ENCODE peak calls at places on chromosome 15, in five cellular contexts. One of them, this sample, is unnamed.

GRCh38 chr15:90954712-90955671 is at the start of gene RCCD1:
- DNase-seq in progenitor cell of endocrine pancreas: peak
- DNase-seq in astrocyte: peak
- DNase-seq in nephron progenitor cell: peak
- DNase-seq in WERI-Rb-1: peak
- DNase-seq in this sample: peak

GRCh38 chr15:64398575-64398974 is 10.9 kb downstream of the TRIP4 start:
- DNase-seq in WERI-Rb-1: no peak
- DNase-seq in progenitor cell of endocrine pancreas: no peak
- DNase-seq in nephron progenitor cell: no peak
- DNase-seq in astrocyte: peak
- DNase-seq in this sample: no peak

GRCh38 chr15:52797625-52798501 is 7.7 kb upstream of the ONECUT1 start:
- DNase-seq in nephron progenitor cell: peak
- DNase-seq in astrocyte: no peak
- DNase-seq in WERI-Rb-1: no peak
- DNase-seq in progenitor cell of endocrine pancreas: no peak
- DNase-seq in this sample: no peak

GRCh38 chr15:72339777-72340177 is 19.8 kb upstream of the CELF6 start:
- DNase-seq in astrocyte: peak
- DNase-seq in WERI-Rb-1: no peak
- DNase-seq in progenitor cell of endocrine pancreas: no peak
- DNase-seq in nephron progenitor cell: no peak
- DNase-seq in this sample: peak

GRCh38 chr15:56052389-56053045 is 59.1 kb upstream of the NEDD4 start:
- DNase-seq in progenitor cell of endocrine pancreas: no peak
- DNase-seq in nephron progenitor cell: no peak
- DNase-seq in WERI-Rb-1: no peak
- DNase-seq in astrocyte: peak
- DNase-seq in this sample: no peak

GRCh38 chr15:87706001-87706400 is 550.5 kb downstream of the NTRK3 start:
- DNase-seq in astrocyte: no peak
- DNase-seq in progenitor cell of endocrine pancreas: no peak
- DNase-seq in nephron progenitor cell: no peak
- DNase-seq in WERI-Rb-1: no peak
- DNase-seq in this sample: no peak

GRCh38 chr15:99154271-99154670 is 49.4 kb downstream of the SYNM start:
- DNase-seq in nephron progenitor cell: no peak
- DNase-seq in progenitor cell of endocrine pancreas: no peak
- DNase-seq in WERI-Rb-1: no peak
- DNase-seq in astrocyte: peak
- DNase-seq in this sample: no peak

GRCh38 chr15:67201136-67201535 is 53.3 kb downstream of the AAGAB start:
- DNase-seq in nephron progenitor cell: no peak
- DNase-seq in WERI-Rb-1: peak
- DNase-seq in progenitor cell of endocrine pancreas: no peak
- DNase-seq in astrocyte: peak
- DNase-seq in this sample: no peak

GRCh38 chr15:80783275-80783674 is 4.1 kb downstream of the CEMIP start:
- DNase-seq in astrocyte: no peak
- DNase-seq in progenitor cell of endocrine pancreas: no peak
- DNase-seq in WERI-Rb-1: no peak
- DNase-seq in nephron progenitor cell: no peak
- DNase-seq in this sample: no peak

GRCh38 chr15:57921371-57921770 is 144.1 kb downstream of the ALDH1A2 start:
- DNase-seq in nephron progenitor cell: no peak
- DNase-seq in progenitor cell of endocrine pancreas: no peak
- DNase-seq in astrocyte: no peak
- DNase-seq in WERI-Rb-1: no peak
- DNase-seq in this sample: no peak

GRCh38 chr15:98503970-98504369 is 144.4 kb upstream of the IGF1R start:
- DNase-seq in WERI-Rb-1: no peak
- DNase-seq in nephron progenitor cell: no peak
- DNase-seq in progenitor cell of endocrine pancreas: no peak
- DNase-seq in astrocyte: no peak
- DNase-seq in this sample: no peak

GRCh38 chr15:25710184-25710583 is 152.9 kb downstream of the ATP10A start:
- DNase-seq in nephron progenitor cell: peak
- DNase-seq in progenitor cell of endocrine pancreas: peak
- DNase-seq in WERI-Rb-1: peak
- DNase-seq in astrocyte: no peak
- DNase-seq in this sample: peak

GRCh38 chr15:29887719-29888118 is 65.5 kb upstream of the TJP1 start:
- DNase-seq in astrocyte: no peak
- DNase-seq in WERI-Rb-1: no peak
- DNase-seq in nephron progenitor cell: no peak
- DNase-seq in progenitor cell of endocrine pancreas: no peak
- DNase-seq in this sample: no peak

GRCh38 chr15:25810631-25811077 is 52.5 kb downstream of the ATP10A start:
- DNase-seq in WERI-Rb-1: no peak
- DNase-seq in astrocyte: peak
- DNase-seq in nephron progenitor cell: peak
- DNase-seq in progenitor cell of endocrine pancreas: no peak
- DNase-seq in this sample: no peak

GRCh38 chr15:77013786-77014136 is 18.8 kb downstream of the PSTPIP1 start:
- DNase-seq in progenitor cell of endocrine pancreas: no peak
- DNase-seq in nephron progenitor cell: no peak
- DNase-seq in WERI-Rb-1: no peak
- DNase-seq in astrocyte: no peak
- DNase-seq in this sample: no peak

GRCh38 chr15:43187544-43188155 is 2.4 kb downstream of the CCNDBP1 start:
- DNase-seq in WERI-Rb-1: no peak
- DNase-seq in nephron progenitor cell: no peak
- DNase-seq in progenitor cell of endocrine pancreas: no peak
- DNase-seq in astrocyte: peak
- DNase-seq in this sample: no peak

GRCh38 chr15:43183270-43183669 is 1.9 kb upstream of the CCNDBP1 start:
- DNase-seq in astrocyte: no peak
- DNase-seq in WERI-Rb-1: no peak
- DNase-seq in nephron progenitor cell: no peak
- DNase-seq in progenitor cell of endocrine pancreas: no peak
- DNase-seq in this sample: no peak

GRCh38 chr15:43186003-43186353 is 775 bp downstream of the CCNDBP1 start:
- DNase-seq in WERI-Rb-1: no peak
- DNase-seq in astrocyte: no peak
- DNase-seq in nephron progenitor cell: no peak
- DNase-seq in progenitor cell of endocrine pancreas: no peak
- DNase-seq in this sample: no peak

GRCh38 chr15:43184407-43185160 is 619 bp upstream of the CCNDBP1 start:
- DNase-seq in WERI-Rb-1: no peak
- DNase-seq in progenitor cell of endocrine pancreas: no peak
- DNase-seq in nephron progenitor cell: no peak
- DNase-seq in astrocyte: no peak
- DNase-seq in this sample: no peak

DNA sequence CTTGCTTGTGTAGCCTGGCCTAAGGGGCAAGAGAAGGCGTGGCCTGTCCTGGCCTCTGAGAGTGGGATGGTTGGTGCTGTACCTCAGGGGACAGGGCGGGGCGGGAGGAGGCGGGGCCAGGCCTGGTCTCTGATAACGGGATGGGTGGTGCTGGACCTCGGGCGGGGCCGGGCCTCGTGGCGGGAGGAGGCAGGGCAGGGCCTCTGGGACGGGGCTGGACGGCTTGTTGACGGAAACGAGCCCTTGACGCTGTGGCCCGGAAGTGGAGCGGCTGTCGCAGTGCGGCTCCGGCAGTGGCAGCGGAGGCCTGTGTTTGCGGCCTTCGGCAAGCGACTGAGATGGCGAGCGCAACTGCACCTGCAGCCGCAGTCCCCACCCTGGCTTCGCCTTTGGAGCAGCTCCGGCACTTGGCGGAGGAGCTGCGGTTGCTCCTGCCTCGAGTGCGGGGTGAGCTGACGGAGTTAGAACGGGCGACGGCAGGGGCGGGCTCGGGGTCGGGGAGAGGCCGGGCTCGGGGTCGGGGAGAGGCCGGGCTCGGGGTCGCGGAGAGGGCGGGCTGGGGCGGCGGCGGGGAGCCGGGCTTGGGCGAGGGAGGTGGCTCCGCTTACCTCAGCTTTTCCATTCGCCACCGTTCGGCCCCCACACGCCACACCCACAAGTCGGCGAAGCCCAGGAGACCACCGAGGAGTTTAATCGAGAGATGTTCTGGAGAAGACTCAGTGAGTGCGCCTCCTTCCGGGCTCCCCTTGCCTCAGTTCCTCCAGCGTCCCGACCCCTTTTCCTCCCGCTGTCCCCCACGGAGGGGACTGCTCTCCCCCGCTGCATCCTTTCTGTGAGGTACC is at the start of gene CCNDBP1:
- DNase-seq in progenitor cell of endocrine pancreas: peak
- DNase-seq in astrocyte: peak
- DNase-seq in WERI-Rb-1: peak
- DNase-seq in nephron progenitor cell: peak
- DNase-seq in this sample: peak
- TF ChIP-seq CTCF in progenitor cell of endocrine pancreas: peak
- TF ChIP-seq CTCF in astrocyte: peak
- TF ChIP-seq CTCF in WERI-Rb-1: peak
- TF ChIP-seq CTCF in nephron progenitor cell: peak
- TF ChIP-seq CTCF in this sample: peak

DNA sequence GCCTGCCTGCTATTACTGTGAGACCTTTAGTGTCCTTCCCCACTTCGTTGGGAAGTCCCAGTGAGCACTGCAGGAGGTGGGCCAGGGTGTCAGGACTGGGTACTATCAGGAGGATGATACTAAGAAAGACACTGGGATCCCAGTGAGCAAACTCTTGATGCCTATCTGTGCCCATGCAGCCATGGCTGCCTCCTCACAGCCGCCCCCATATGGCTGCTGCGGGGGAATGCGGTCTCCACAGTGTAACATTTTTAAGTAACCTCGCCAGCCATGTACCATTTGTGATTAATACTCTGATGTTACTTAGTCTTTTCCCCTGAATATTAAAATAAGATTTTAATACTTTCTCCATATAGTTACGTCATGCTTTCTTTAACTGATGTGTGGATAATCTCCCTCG is 312.2 kb downstream of the RYR3 start:
- DNase-seq in WERI-Rb-1: no peak
- DNase-seq in progenitor cell of endocrine pancreas: no peak
- DNase-seq in astrocyte: no peak
- DNase-seq in nephron progenitor cell: no peak
- DNase-seq in this sample: no peak
- TF ChIP-seq CTCF in WERI-Rb-1: peak
- TF ChIP-seq CTCF in progenitor cell of endocrine pancreas: peak
- TF ChIP-seq CTCF in astrocyte: no peak
- TF ChIP-seq CTCF in nephron progenitor cell: peak
- TF ChIP-seq CTCF in this sample: no peak

GRCh38 chr15:34359416-34359815 is 7.6 kb downstream of the LPCAT4 start:
- DNase-seq in WERI-Rb-1: no peak
- DNase-seq in astrocyte: no peak
- DNase-seq in progenitor cell of endocrine pancreas: no peak
- DNase-seq in nephron progenitor cell: no peak
- DNase-seq in this sample: no peak

GRCh38 chr15:34357653-34358052 is 9.3 kb downstream of the LPCAT4 start:
- DNase-seq in progenitor cell of endocrine pancreas: no peak
- DNase-seq in astrocyte: no peak
- DNase-seq in WERI-Rb-1: no peak
- DNase-seq in nephron progenitor cell: no peak
- DNase-seq in this sample: no peak

GRCh38 chr15:34360298-34360697 is 6.7 kb downstream of the LPCAT4 start:
- DNase-seq in progenitor cell of endocrine pancreas: no peak
- DNase-seq in astrocyte: no peak
- DNase-seq in nephron progenitor cell: no peak
- DNase-seq in WERI-Rb-1: no peak
- DNase-seq in this sample: no peak

GRCh38 chr15:34358948-34359347 is 8.0 kb downstream of the LPCAT4 start:
- DNase-seq in nephron progenitor cell: no peak
- DNase-seq in astrocyte: no peak
- DNase-seq in WERI-Rb-1: no peak
- DNase-seq in progenitor cell of endocrine pancreas: no peak
- DNase-seq in this sample: no peak

DNA sequence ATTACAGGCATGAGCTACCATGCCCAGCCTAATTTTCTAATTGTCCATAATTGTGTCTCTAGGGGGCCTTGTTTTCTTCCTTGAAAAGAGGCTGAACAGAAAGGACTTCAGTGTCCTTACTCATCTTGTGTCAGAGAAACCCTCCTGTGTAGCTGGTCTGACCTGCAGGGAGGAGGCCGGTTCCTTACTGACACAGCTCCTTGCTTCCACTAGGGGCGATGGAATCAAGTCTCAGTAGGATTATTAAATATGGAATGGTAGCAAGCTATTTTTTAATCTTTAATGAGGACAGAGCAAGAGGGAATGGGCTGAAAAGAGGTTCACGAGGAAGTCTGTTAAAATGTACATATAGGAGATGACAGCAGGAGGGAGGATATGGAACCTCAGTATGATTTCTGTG is 8.6 kb downstream of the LPCAT4 start:
- DNase-seq in WERI-Rb-1: no peak
- DNase-seq in nephron progenitor cell: no peak
- DNase-seq in astrocyte: no peak
- DNase-seq in progenitor cell of endocrine pancreas: no peak
- DNase-seq in this sample: no peak
- TF ChIP-seq CTCF in WERI-Rb-1: peak
- TF ChIP-seq CTCF in nephron progenitor cell: no peak
- TF ChIP-seq CTCF in astrocyte: peak
- TF ChIP-seq CTCF in progenitor cell of endocrine pancreas: peak
- TF ChIP-seq CTCF in this sample: no peak

GRCh38 chr15:85764304-85764633 is 30.5 kb downstream of the KLHL25 start:
- DNase-seq in WERI-Rb-1: no peak
- DNase-seq in astrocyte: no peak
- DNase-seq in nephron progenitor cell: no peak
- DNase-seq in progenitor cell of endocrine pancreas: no peak
- DNase-seq in this sample: no peak

GRCh38 chr15:85763157-85763556 is 31.6 kb downstream of the KLHL25 start:
- DNase-seq in progenitor cell of endocrine pancreas: no peak
- DNase-seq in WERI-Rb-1: no peak
- DNase-seq in nephron progenitor cell: peak
- DNase-seq in astrocyte: no peak
- DNase-seq in this sample: no peak

GRCh38 chr15:85764649-85765277 is 30.0 kb downstream of the KLHL25 start:
- DNase-seq in nephron progenitor cell: no peak
- DNase-seq in WERI-Rb-1: no peak
- DNase-seq in astrocyte: peak
- DNase-seq in progenitor cell of endocrine pancreas: no peak
- DNase-seq in this sample: no peak

GRCh38 chr15:85762756-85763127 is 32.0 kb downstream of the KLHL25 start:
- DNase-seq in astrocyte: no peak
- DNase-seq in nephron progenitor cell: no peak
- DNase-seq in WERI-Rb-1: no peak
- DNase-seq in progenitor cell of endocrine pancreas: no peak
- DNase-seq in this sample: no peak

DNA sequence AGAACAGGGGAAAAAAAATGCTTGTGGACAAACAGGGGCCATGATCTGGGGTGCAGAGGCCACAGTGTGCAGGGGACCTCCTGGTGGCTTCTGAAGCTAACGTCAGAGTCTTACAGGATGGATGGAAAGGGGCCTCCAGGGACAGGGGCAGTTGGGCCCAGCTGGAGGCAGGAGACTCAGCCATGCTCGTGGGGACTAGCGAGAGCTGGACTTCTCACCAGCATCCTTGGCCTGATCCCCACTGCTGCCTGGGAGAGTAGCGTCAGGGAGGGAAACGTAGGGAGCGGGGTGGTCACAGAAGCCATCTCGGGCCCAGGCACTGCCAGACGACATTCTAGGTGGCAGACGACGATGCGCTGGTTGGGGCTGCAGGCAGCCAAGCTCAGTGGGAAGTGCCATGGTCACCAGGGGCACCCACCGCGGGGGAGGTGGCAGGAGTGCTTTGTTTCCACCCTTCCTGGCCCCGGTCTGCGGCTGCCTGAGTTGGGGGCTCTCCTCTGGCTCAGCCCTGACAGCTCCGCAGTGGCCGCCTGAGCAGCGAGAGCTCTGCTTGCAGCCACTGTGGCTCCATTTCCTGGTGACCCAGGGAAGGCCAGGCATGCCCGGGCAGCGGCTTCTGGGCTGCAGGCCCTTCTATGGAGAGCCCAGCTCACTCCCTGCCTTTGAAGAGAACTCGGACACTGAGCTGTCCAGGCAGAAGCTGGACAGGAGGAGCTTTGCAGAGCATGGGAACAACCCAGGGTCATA is 31.0 kb downstream of the KLHL25 start:
- DNase-seq in nephron progenitor cell: no peak
- DNase-seq in progenitor cell of endocrine pancreas: no peak
- DNase-seq in astrocyte: no peak
- DNase-seq in WERI-Rb-1: no peak
- DNase-seq in this sample: no peak
- TF ChIP-seq CTCF in nephron progenitor cell: no peak
- TF ChIP-seq CTCF in progenitor cell of endocrine pancreas: no peak
- TF ChIP-seq CTCF in astrocyte: no peak
- TF ChIP-seq CTCF in WERI-Rb-1: no peak
- TF ChIP-seq CTCF in this sample: no peak